ENCODE peak calls at places on chromosomes 4 and X, in four cellular contexts. Q is K562, D is HepG2, Y is GM12878. H is an unnamed sample.

GRCh38 chrX:107747596-107748161 is 27.9 kb downstream of the TSC22D3 start:
- DNase-seq in Q (no peak), Y (no peak), D (no peak), H (peak)

GRCh38 chr4:183182873-183183725 is 84.0 kb downstream of the WWC2 start:
- DNase-seq in Y (no peak), Q (peak), D (peak), H (no peak)

GRCh38 chr4:84644087-84644486 is 61.2 kb downstream of the CDS1 start:
- DNase-seq in Q (no peak), D (no peak), Y (no peak), H (no peak)

GRCh38 chr4:7649741-7650531 is 215.2 kb upstream of the PSAPL1 start:
- DNase-seq in D (no peak), Y (peak), Q (peak), H (no peak)

GRCh38 chrX:34778961-34779360 is 121.9 kb upstream of the TMEM47 start:
- DNase-seq in Y (no peak), D (no peak), Q (no peak), H (no peak)

GRCh38 chr4:189128341-189128740 is 812.3 kb upstream of the FRG1 start:
- DNase-seq in D (no peak), Y (no peak), Q (no peak), H (no peak)

GRCh38 chr4:158020175-158020574 is 152.7 kb downstream of the GASK1B start:
- DNase-seq in Q (no peak), D (peak), Y (no peak), H (peak)

GRCh38 chrX:10109695-10110094 is 47.1 kb upstream of the CLCN4 start:
- DNase-seq in Y (no peak), Q (no peak), D (no peak), H (no peak)

GRCh38 chr4:76689079-76689817 is 208.7 kb downstream of the SOWAHB start:
- DNase-seq in Y (no peak), D (no peak), Q (no peak), H (peak)

GRCh38 chr4:116913451-116913850 is 171.9 kb downstream of the TRAM1L1 start:
- DNase-seq in D (no peak), Y (no peak), Q (no peak), H (no peak)

GRCh38 chr4:1608196-1608820 is 75.8 kb downstream of the FAM53A start:
- DNase-seq in D (no peak), Y (no peak), Q (no peak), H (no peak)

GRCh38 chrX:154370882-154371770 is 3.3 kb downstream of the FLNA start:
- DNase-seq in D (peak), Q (peak), Y (peak), H (peak)

GRCh38 chr4:7140062-7140691 is 52.2 kb upstream of the SORCS2 start:
- DNase-seq in Y (no peak), Q (no peak), D (no peak), H (no peak)

GRCh38 chrX:103674531-103675454 is 11.7 kb downstream of the MORF4L2 start:
- DNase-seq in Q (peak), Y (no peak), D (no peak), H (no peak)

GRCh38 chr4:29983890-29984289 is 736.3 kb upstream of the PCDH7 start:
- DNase-seq in Q (no peak), D (no peak), Y (no peak), H (no peak)
- TF ChIP-seq TARDBP in Q (no peak), D (no peak), Y (no peak), H (no peak)

DNA sequence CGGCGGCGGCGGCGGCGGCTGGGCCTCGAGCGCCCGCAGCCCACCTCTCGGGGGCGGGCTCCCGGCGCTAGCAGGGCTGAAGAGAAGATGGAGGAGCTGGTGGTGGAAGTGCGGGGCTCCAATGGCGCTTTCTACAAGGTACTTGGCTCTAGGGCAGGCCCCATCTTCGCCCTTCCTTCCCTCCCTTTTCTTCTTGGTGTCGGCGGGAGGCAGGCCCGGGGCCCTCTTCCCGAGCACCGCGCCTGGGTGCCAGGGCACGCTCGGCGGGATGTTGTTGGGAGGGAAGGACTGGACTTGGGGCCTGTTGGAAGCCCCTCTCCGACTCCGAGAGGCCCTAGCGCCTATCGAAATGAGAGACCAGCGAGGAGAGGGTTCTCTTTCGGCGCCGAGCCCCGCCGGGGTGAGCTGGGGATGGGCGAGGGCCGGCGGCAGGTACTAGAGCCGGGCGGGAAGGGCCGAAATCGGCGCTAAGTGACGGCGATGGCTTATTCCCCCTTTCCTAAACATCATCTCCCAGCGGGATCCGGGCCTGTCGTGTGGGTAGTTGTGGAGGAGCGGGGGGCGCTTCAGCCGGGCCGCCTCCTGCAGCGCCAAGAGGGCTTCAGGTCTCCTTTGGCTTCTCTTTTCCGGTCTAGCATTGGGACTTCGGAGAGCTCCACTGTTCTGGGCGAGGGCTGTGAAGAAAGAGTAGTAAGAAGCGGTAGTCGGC is 528 bp downstream of the FMR1 start:
- DNase-seq in D (no peak), Y (no peak), Q (peak), H (peak)
- TF ChIP-seq TARDBP in D (no peak), Y (no peak), Q (no peak), H (no peak)

GRCh38 chrX:42290608-42291007 is 367.3 kb upstream of the CASK start:
- DNase-seq in Y (no peak), Q (no peak), D (peak), H (peak)
- TF ChIP-seq TARDBP in Y (no peak), Q (no peak), D (no peak), H (no peak)

DNA sequence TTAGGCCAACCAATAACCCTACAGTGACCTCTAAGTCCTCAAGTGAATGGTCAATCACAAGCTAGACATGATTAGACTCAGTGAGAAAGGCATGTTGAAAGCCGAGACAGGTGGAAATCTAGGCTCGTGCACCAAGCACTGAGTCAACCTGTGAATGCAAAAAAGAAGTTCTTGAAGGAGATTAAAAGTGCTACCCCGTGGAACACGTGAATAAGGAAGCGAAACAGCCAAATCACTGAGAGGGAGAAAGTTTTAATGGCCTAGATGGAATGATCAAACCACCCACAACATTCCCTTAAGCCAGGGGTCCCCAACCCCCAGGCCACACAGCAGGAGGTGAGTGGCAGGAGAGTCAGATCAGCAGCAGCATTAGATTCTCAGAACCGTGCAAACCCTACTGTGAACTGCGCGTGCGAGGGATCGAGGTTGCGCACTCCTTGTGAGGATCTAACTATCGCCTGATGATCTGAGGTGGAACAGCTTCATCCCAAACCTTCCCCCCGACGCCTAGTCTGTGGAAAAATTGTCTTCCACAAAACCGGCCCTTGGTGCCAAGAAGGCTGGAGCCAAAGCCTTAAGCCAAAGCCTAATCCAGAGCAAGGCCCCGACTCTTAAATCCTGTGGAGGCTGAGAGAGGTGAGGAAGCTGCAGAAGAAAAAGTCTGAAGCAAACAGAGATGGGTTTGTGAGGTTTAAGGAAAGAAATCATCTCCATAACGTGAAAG is 19.5 kb upstream of the PDE6B start:
- DNase-seq in Y (no peak), D (no peak), Q (no peak), H (no peak)
- TF ChIP-seq TARDBP in Y (no peak), D (no peak), Q (no peak), H (no peak)